ENCODE peak calls at places on chromosomes 3 and 15, in ten cellular contexts. O is stimulated activated naive CD8-positive, alpha-beta T cell treated with anti-CD3 and anti-CD28 coated beads, Interleukin-15, amount 100 ng/mL, for 72 hours; F is activated gamma-delta T cell treated with Interleukin-2 at 50 U/mL for 16 hours; Y is fibroblast of mammary gland; A is EH; S is right cardiac atrium; Q is heart right ventricle; E is fibroblast of gingiva; J is upper lobe of right lung; L is hepatic stellate cell. H is an unnamed sample.
A peak's percentile ranks its signal among the peaks of the same experiment; 100 is the strongest.

GRCh38 chr3:65939841-65940246 is 98.9 kb downstream of the MAGI1 start:
- DNase-seq in E (peak; percentile 33), O (no peak), Q (no peak), F (no peak), A (no peak), S (no peak), L (no peak), Y (peak; percentile 61), J (no peak), H (no peak)

GRCh38 chr3:195003893-195004289 is 267.1 kb downstream of the XXYLT1 start:
- DNase-seq in O (no peak), S (no peak), J (peak; percentile 2), A (no peak), E (no peak), L (no peak), Q (no peak), Y (no peak), F (no peak), H (no peak)

GRCh38 chr3:120160050-120160449 is 65.8 kb upstream of the GSK3B start:
- DNase-seq in O (peak; percentile 17), L (peak; percentile 89), A (peak; percentile 100), S (peak; percentile 63), Y (peak; percentile 99), F (no peak), E (peak; percentile 100), Q (peak; percentile 24), J (peak; percentile 79), H (peak; percentile 99)

GRCh38 chr3:166527325-166527724 is 690.1 kb upstream of the BCHE start:
- DNase-seq in E (peak; percentile 30), J (no peak), L (no peak), Y (peak; percentile 23), A (no peak), Q (no peak), S (no peak), O (no peak), F (no peak), H (peak; percentile 3)

GRCh38 chr15:42846647-42847046 is 73.9 kb downstream of the TTBK2 start:
- DNase-seq in S (no peak), A (no peak), Y (no peak), L (no peak), Q (no peak), O (no peak), E (no peak), J (no peak), F (no peak), H (no peak)

GRCh38 chr3:13548696-13549512 is at the start of gene FBLN2:
- DNase-seq in F (peak; percentile 23), Y (no peak), O (no peak), L (no peak), S (peak; percentile 78), J (peak; percentile 72), E (peak; percentile 53), A (peak; percentile 79), Q (peak; percentile 72), H (no peak)

GRCh38 chr3:179622023-179622422 is 17.4 kb downstream of the NDUFB5 start:
- DNase-seq in E (no peak), J (no peak), F (no peak), L (no peak), A (no peak), O (no peak), Q (no peak), Y (no peak), S (no peak), H (no peak)

GRCh38 chr3:40588406-40588805 is 63.6 kb downstream of the ZNF621 start:
- DNase-seq in S (no peak), J (no peak), E (no peak), A (no peak), Y (no peak), F (no peak), Q (no peak), L (no peak), O (no peak), H (no peak)

GRCh38 chr3:10417849-10418248 is 87.5 kb downstream of the ATP2B2 start:
- DNase-seq in A (peak; percentile 61), J (no peak), F (no peak), Y (peak; percentile 17), L (peak; percentile 42), O (no peak), Q (no peak), S (no peak), E (no peak), H (no peak)

GRCh38 chr3:105953831-105954230 is 85.0 kb upstream of the CBLB start:
- DNase-seq in E (no peak), F (no peak), L (no peak), Q (no peak), O (no peak), A (no peak), S (no peak), Y (peak; percentile 20), J (no peak), H (no peak)

GRCh38 chr3:72231439-72232196 is 446.7 kb upstream of the PROK2 start:
- DNase-seq in L (no peak), S (no peak), Y (peak; percentile 82), A (no peak), O (no peak), F (no peak), J (no peak), E (no peak), Q (no peak), H (no peak)

GRCh38 chr3:156206157-156206556 is 85.8 kb downstream of the KCNAB1 start:
- DNase-seq in A (peak; percentile 72), J (no peak), F (no peak), S (no peak), Y (peak; percentile 33), L (no peak), Q (no peak), O (no peak), E (no peak), H (no peak)

GRCh38 chr15:76163429-76164020 is 103.7 kb downstream of the TMEM266 start:
- DNase-seq in S (peak; percentile 87), O (no peak), Y (peak; percentile 77), F (no peak), Q (peak; percentile 77), L (peak; percentile 53), E (peak; percentile 92), A (peak; percentile 79), J (peak; percentile 89), H (peak; percentile 76)

H was measured in fibroblast of the conjunctiva.